ENCODE peak calls at places on chromosomes 5 and 9, in nine cellular contexts. U, A, D, I, J, F, Z, X and L are unnamed samples.
A peak's percentile ranks its signal among the peaks of the same experiment; 100 is the strongest.

GRCh38 chr5:142133382-142134206 is 25.0 kb downstream of the NDFIP1 start:
- DNase-seq in F (no peak), A (no peak), X (no peak), U (no peak), J (no peak), Z (no peak), D (no peak), I (no peak), L (no peak)

GRCh38 chr9:136061405-136061804 is 33.7 kb downstream of the NACC2 start:
- DNase-seq in Z (no peak), X (no peak), I (no peak), A (no peak), F (no peak), U (no peak), D (no peak), J (no peak), L (no peak)

GRCh38 chr5:168947212-168947868 is 353.6 kb downstream of the SLIT3 start:
- DNase-seq in A (no peak), X (no peak), U (no peak), Z (no peak), J (peak; percentile 51), I (peak; percentile 79), D (peak; percentile 53), F (no peak), L (peak; percentile 3)

GRCh38 chr9:130110596-130111021 is 56.9 kb downstream of the GPR107 start:
- DNase-seq in I (no peak), D (no peak), U (no peak), F (no peak), J (no peak), X (no peak), Z (no peak), A (no peak), L (no peak)

GRCh38 chr5:18761801-18762200 is 1127.5 kb downstream of the TAF11L14 start:
- DNase-seq in J (no peak), I (no peak), A (no peak), X (no peak), Z (no peak), F (no peak), D (no peak), U (no peak), L (no peak)

GRCh38 chr5:171757853-171758535 is 27.6 kb upstream of the SMIM23 start:
- DNase-seq in X (peak; percentile 73), D (no peak), A (peak; percentile 76), F (peak; percentile 55), U (no peak), I (no peak), J (no peak), Z (no peak), L (no peak)

GRCh38 chr9:95788011-95788410 is 87.5 kb upstream of the ERCC6L2 start:
- DNase-seq in U (no peak), D (no peak), F (no peak), A (no peak), I (no peak), J (no peak), X (no peak), Z (no peak), L (no peak)

GRCh38 chr5:156893517-156893916 is 43.4 kb downstream of the PPP1R2B start:
- DNase-seq in I (no peak), A (no peak), J (no peak), F (no peak), D (no peak), X (no peak), U (no peak), Z (no peak), L (no peak)

GRCh38 chr5:150122158-150122510 is 33.5 kb downstream of the PDGFRB start:
- DNase-seq in F (no peak), X (no peak), I (no peak), Z (no peak), A (no peak), J (peak; percentile 84), U (no peak), D (peak; percentile 43), L (no peak)

GRCh38 chr5:136722581-136722980 is 357.2 kb upstream of the TRPC7 start:
- DNase-seq in X (no peak), I (no peak), Z (no peak), F (no peak), J (no peak), U (no peak), D (no peak), A (no peak), L (no peak)

GRCh38 chr5:59746261-59746765 is 147.2 kb downstream of the PDE4D start:
- DNase-seq in I (no peak), U (no peak), J (no peak), X (no peak), F (peak; percentile 46), A (no peak), Z (no peak), D (no peak), L (no peak)

GRCh38 chr5:134523543-134524136 is 1.8 kb upstream of the JADE2 start:
- DNase-seq in F (no peak), A (no peak), U (no peak), I (no peak), D (no peak), X (no peak), Z (no peak), J (no peak), L (no peak)

GRCh38 chr9:35313911-35314310 is 152.1 kb downstream of the UNC13B start:
- DNase-seq in I (no peak), D (no peak), U (no peak), J (no peak), Z (no peak), F (peak; percentile 58), X (no peak), A (no peak), L (no peak)

GRCh38 chr5:143168171-143168681 is 235.3 kb downstream of the NR3C1 start:
- DNase-seq in X (no peak), Z (no peak), F (no peak), A (no peak), D (no peak), I (no peak), J (no peak), U (no peak), L (no peak)

GRCh38 chr5:114449836-114450515 is 88.1 kb downstream of the KCNN2 start:
- DNase-seq in Z (peak; percentile 66), F (peak; percentile 2), J (peak; percentile 74), U (no peak), A (no peak), I (peak; percentile 68), X (peak; percentile 81), D (peak; percentile 81), L (no peak)

GRCh38 chr5:3929799-3930198 is 334.2 kb downstream of the IRX1 start:
- DNase-seq in U (no peak), I (no peak), X (no peak), F (no peak), Z (no peak), J (no peak), D (no peak), A (no peak), L (no peak)

GRCh38 chr9:13364271-13364670 is 84.8 kb upstream of the MPDZ start:
- DNase-seq in X (no peak), Z (no peak), J (no peak), U (no peak), F (no peak), D (no peak), I (no peak), A (no peak), L (no peak)

GRCh38 chr9:94586814-94587213 is 6.8 kb downstream of the FBP2 start:
- DNase-seq in U (no peak), F (no peak), D (no peak), I (no peak), X (no peak), J (no peak), A (no peak), Z (no peak), L (no peak)

GRCh38 chr5:141771031-141771430 is 89.0 kb upstream of the ARAP3 start:
- DNase-seq in J (no peak), X (no peak), D (no peak), Z (no peak), F (no peak), A (no peak), U (no peak), I (no peak), L (no peak)

GRCh38 chr5:147935032-147935431 is 28.7 kb upstream of the C5orf46 start:
- DNase-seq in Z (no peak), A (no peak), F (no peak), X (peak; percentile 29), I (peak; percentile 19), D (no peak), J (no peak), U (no peak), L (no peak)

GRCh38 chr9:71911908-71912325 is 478 bp downstream of the C9orf85 start:
- DNase-seq in X (peak; percentile 41), U (no peak), J (no peak), Z (no peak), A (no peak), D (peak; percentile 48), I (no peak), F (peak; percentile 37), L (no peak)

GRCh38 chr5:81391-82021 is 10.5 kb upstream of the PLEKHG4B start:
- DNase-seq in J (no peak), X (no peak), A (no peak), U (no peak), D (no peak), Z (no peak), F (no peak), I (no peak), L (no peak)

GRCh38 chr5:127400524-127400923 is 109.9 kb downstream of the MEGF10 start:
- DNase-seq in J (no peak), A (no peak), I (no peak), X (no peak), F (no peak), U (no peak), D (no peak), Z (no peak), L (no peak)

GRCh38 chr9:83106272-83106671 is 43.3 kb upstream of the RASEF start:
- DNase-seq in A (no peak), F (no peak), X (no peak), U (no peak), J (no peak), D (no peak), Z (no peak), I (no peak), L (no peak)

GRCh38 chr5:181069767-181070491 is 29.9 kb downstream of the BTNL9 start:
- DNase-seq in U (no peak), I (no peak), Z (no peak), D (no peak), A (no peak), X (no peak), F (no peak), J (no peak), L (no peak)

GRCh38 chr5:178545941-178546674 is 44.1 kb downstream of the COL23A1 start:
- DNase-seq in I (no peak), X (no peak), Z (no peak), J (no peak), D (no peak), A (no peak), U (no peak), F (no peak), L (no peak)

GRCh38 chr9:125631391-125632085 is 75.5 kb downstream of the MAPKAP1 start:
- DNase-seq in F (no peak), J (peak; percentile 72), U (no peak), D (no peak), Z (no peak), X (no peak), I (peak; percentile 60), A (no peak), L (no peak)

GRCh38 chr9:110912701-110913291 is 125.5 kb downstream of the LPAR1 start:
- DNase-seq in F (no peak), D (no peak), I (no peak), X (no peak), A (no peak), Z (no peak), U (no peak), J (no peak), L (no peak)

GRCh38 chr9:13688223-13688989 is 408.9 kb upstream of the MPDZ start:
- DNase-seq in F (no peak), A (no peak), X (no peak), Z (no peak), U (no peak), I (no peak), J (no peak), D (no peak), L (no peak)

GRCh38 chr5:179385892-179386291 is 40.6 kb upstream of the ADAMTS2 start:
- DNase-seq in U (no peak), I (no peak), Z (no peak), X (no peak), J (no peak), A (no peak), D (no peak), F (no peak), L (no peak)

GRCh38 chr5:99543841-99544240 is 615.0 kb upstream of the CHD1 start:
- DNase-seq in J (no peak), U (no peak), F (no peak), A (no peak), Z (no peak), D (no peak), I (no peak), X (no peak), L (no peak)